ENCODE peak calls at places on chromosome 12, in nine cellular contexts. Q is activated CD4-positive, alpha-beta T cell treated with anti-CD3 and anti-CD28 coated beads, Interleukin-2, amount 10 ng/mL, durations not matched to agents 7 days and 5 days; S is foreskin keratinocyte; R is pons; H is NCI-H748 treated with DMSO at 0.1 percent for 48 hours; W is EH; O is GM06990; L is D341Med; Y is NCI-H1092. I is an unnamed sample.

GRCh38 chr12:66438601-66439000 is 136.3 kb downstream of the HELB start:
- DNase-seq in R (no peak), W (peak), H (no peak), S (no peak), O (no peak), Y (no peak), Q (no peak), L (no peak), I (no peak)

GRCh38 chr12:78864483-78865296 is at the start of gene SYT1:
- DNase-seq in Q (no peak), R (peak), Y (peak), O (peak), W (peak), H (peak), L (peak), S (peak), I (peak)

GRCh38 chr12:105053116-105053572 is 31.1 kb downstream of the ALDH1L2 start:
- DNase-seq in S (no peak), Q (peak), H (peak), R (peak), W (peak), O (peak), Y (peak), L (peak), I (peak)

GRCh38 chr12:99706736-99707473 is 59.4 kb downstream of the GARIN6 start:
- DNase-seq in W (no peak), H (no peak), R (no peak), Y (no peak), S (no peak), Q (no peak), L (no peak), O (no peak), I (no peak)

GRCh38 chr12:26318661-26319068 is 123.3 kb downstream of the SSPN start:
- DNase-seq in L (no peak), Y (no peak), W (peak), R (peak), Q (no peak), O (peak), S (peak), H (no peak), I (no peak)

GRCh38 chr12:98646165-98646764 is 1.2 kb downstream of the APAF1 start:
- DNase-seq in R (peak), H (peak), O (no peak), L (no peak), S (peak), Q (no peak), W (peak), Y (no peak), I (no peak)

GRCh38 chr12:65867428-65867827 is 43.1 kb downstream of the HMGA2 start:
- DNase-seq in Y (no peak), L (no peak), W (peak), R (no peak), S (peak), H (no peak), Q (no peak), O (no peak), I (no peak)

GRCh38 chr12:121578230-121579189 is 2.3 kb downstream of the KDM2B start:
- DNase-seq in Q (no peak), Y (no peak), R (no peak), H (no peak), L (no peak), O (peak), W (peak), S (no peak), I (no peak)

GRCh38 chr12:98402081-98402480 is 113.3 kb upstream of the TMPO start:
- DNase-seq in Y (no peak), R (no peak), W (no peak), O (no peak), S (peak), Q (no peak), H (no peak), L (no peak), I (no peak)

GRCh38 chr12:7162691-7163114 is 26.8 kb upstream of the PEX5 start:
- DNase-seq in S (no peak), Q (peak), H (peak), R (no peak), O (no peak), Y (peak), L (peak), W (peak), I (peak)

GRCh38 chr12:64900540-64900939 is 76.1 kb downstream of the TBC1D30 start:
- DNase-seq in Y (no peak), Q (no peak), H (no peak), L (no peak), O (no peak), S (no peak), W (peak), R (no peak), I (no peak)

GRCh38 chr12:28114488-28114887 is 75.8 kb upstream of the CCDC91 start:
- DNase-seq in O (no peak), R (no peak), S (peak), Y (no peak), H (no peak), W (peak), L (no peak), Q (no peak), I (no peak)

I was measured in NCI-H345.